ENCODE peak calls at places on chromosome 16, in five cellular contexts. One of them, this sample, is unnamed.

GRCh38 chr16:81394966-81395655 is 49.5 kb upstream of the CMIP start:
- DNase-seq in IMR-90: no peak
- DNase-seq in neuronal stem cell: no peak
- DNase-seq in trophoblast cell: peak
- DNase-seq in mesendoderm: no peak
- DNase-seq in this sample: no peak

GRCh38 chr16:59826767-59827166 is 1092.7 kb upstream of the GOT2 start:
- DNase-seq in IMR-90: no peak
- DNase-seq in neuronal stem cell: no peak
- DNase-seq in trophoblast cell: no peak
- DNase-seq in mesendoderm: no peak
- DNase-seq in this sample: no peak

GRCh38 chr16:12651765-12652531 is 151.7 kb downstream of the CPPED1 start:
- DNase-seq in IMR-90: no peak
- DNase-seq in neuronal stem cell: peak
- DNase-seq in trophoblast cell: no peak
- DNase-seq in mesendoderm: no peak
- DNase-seq in this sample: no peak

GRCh38 chr16:8887952-8888560 is 5.9 kb downstream of the LITAFD start:
- DNase-seq in IMR-90: peak
- DNase-seq in neuronal stem cell: no peak
- DNase-seq in trophoblast cell: no peak
- DNase-seq in mesendoderm: no peak
- DNase-seq in this sample: peak

GRCh38 chr16:27291722-27292240 is 22.0 kb upstream of the IL4R start:
- DNase-seq in IMR-90: no peak
- DNase-seq in neuronal stem cell: no peak
- DNase-seq in trophoblast cell: no peak
- DNase-seq in mesendoderm: no peak
- DNase-seq in this sample: no peak

GRCh38 chr16:49470550-49470949 is 96.9 kb downstream of the C16orf78 start:
- DNase-seq in IMR-90: no peak
- DNase-seq in neuronal stem cell: no peak
- DNase-seq in trophoblast cell: no peak
- DNase-seq in mesendoderm: no peak
- DNase-seq in this sample: no peak

GRCh38 chr16:89658221-89658879 is 714 bp downstream of the SPATA33 start:
- DNase-seq in IMR-90: no peak
- DNase-seq in neuronal stem cell: no peak
- DNase-seq in trophoblast cell: peak
- DNase-seq in mesendoderm: peak
- DNase-seq in this sample: peak

GRCh38 chr16:28846933-28847273 is 755 bp upstream of the TUFM start:
- DNase-seq in IMR-90: peak
- DNase-seq in neuronal stem cell: no peak
- DNase-seq in trophoblast cell: no peak
- DNase-seq in mesendoderm: no peak
- DNase-seq in this sample: no peak

GRCh38 chr16:1472974-1473373 is 1.9 kb downstream of the CLCN7 start:
- DNase-seq in IMR-90: no peak
- DNase-seq in neuronal stem cell: no peak
- DNase-seq in trophoblast cell: no peak
- DNase-seq in mesendoderm: no peak
- DNase-seq in this sample: no peak

GRCh38 chr16:23635958-23636357 is 5.2 kb downstream of the PALB2 start:
- DNase-seq in IMR-90: no peak
- DNase-seq in neuronal stem cell: no peak
- DNase-seq in trophoblast cell: no peak
- DNase-seq in mesendoderm: peak
- DNase-seq in this sample: peak

GRCh38 chr16:25005445-25006306 is 9.5 kb downstream of the ARHGAP17 start:
- DNase-seq in IMR-90: no peak
- DNase-seq in neuronal stem cell: no peak
- DNase-seq in trophoblast cell: peak
- DNase-seq in mesendoderm: no peak
- DNase-seq in this sample: no peak

GRCh38 chr16:68728558-68728957 is 8.5 kb upstream of the CDH1 start:
- DNase-seq in IMR-90: no peak
- DNase-seq in neuronal stem cell: no peak
- DNase-seq in trophoblast cell: peak
- DNase-seq in mesendoderm: no peak
- DNase-seq in this sample: no peak

GRCh38 chr16:50671644-50672260 is 9.4 kb downstream of the SNX20 start:
- DNase-seq in IMR-90: peak
- DNase-seq in neuronal stem cell: no peak
- DNase-seq in trophoblast cell: peak
- DNase-seq in mesendoderm: peak
- DNase-seq in this sample: peak

GRCh38 chr16:83744521-83744981 is 63.2 kb upstream of the HSBP1 start:
- DNase-seq in IMR-90: peak
- DNase-seq in neuronal stem cell: peak
- DNase-seq in trophoblast cell: peak
- DNase-seq in mesendoderm: peak
- DNase-seq in this sample: peak

GRCh38 chr16:10881479-10882030 is 4.6 kb downstream of the CIITA start:
- DNase-seq in IMR-90: no peak
- DNase-seq in neuronal stem cell: no peak
- DNase-seq in trophoblast cell: no peak
- DNase-seq in mesendoderm: no peak
- DNase-seq in this sample: no peak

GRCh38 chr16:31876955-31877828 is 3.6 kb downstream of the ZNF267 start:
- DNase-seq in IMR-90: peak
- DNase-seq in neuronal stem cell: no peak
- DNase-seq in trophoblast cell: peak
- DNase-seq in mesendoderm: no peak
- DNase-seq in this sample: peak

GRCh38 chr16:50284131-50284911 is 18.0 kb downstream of the ADCY7 start:
- DNase-seq in IMR-90: no peak
- DNase-seq in neuronal stem cell: no peak
- DNase-seq in trophoblast cell: no peak
- DNase-seq in mesendoderm: no peak
- DNase-seq in this sample: no peak

GRCh38 chr16:30369091-30369937 is 980 bp downstream of the TBC1D10B start:
- DNase-seq in IMR-90: no peak
- DNase-seq in neuronal stem cell: no peak
- DNase-seq in trophoblast cell: peak
- DNase-seq in mesendoderm: no peak
- DNase-seq in this sample: peak

GRCh38 chr16:14354561-14355351 is 275.3 kb downstream of the PARN start:
- DNase-seq in IMR-90: peak
- DNase-seq in neuronal stem cell: no peak
- DNase-seq in trophoblast cell: peak
- DNase-seq in mesendoderm: no peak
- DNase-seq in this sample: peak

GRCh38 chr16:17224859-17225258 is 245.9 kb downstream of the XYLT1 start:
- DNase-seq in IMR-90: peak
- DNase-seq in neuronal stem cell: no peak
- DNase-seq in trophoblast cell: no peak
- DNase-seq in mesendoderm: no peak
- DNase-seq in this sample: no peak

GRCh38 chr16:278863-279366 is 1.5 kb upstream of the ARHGDIG start:
- DNase-seq in IMR-90: peak
- DNase-seq in neuronal stem cell: no peak
- DNase-seq in trophoblast cell: no peak
- DNase-seq in mesendoderm: peak
- DNase-seq in this sample: peak

GRCh38 chr16:4886151-4886550 is 38.9 kb downstream of the UBN1 start:
- DNase-seq in IMR-90: no peak
- DNase-seq in neuronal stem cell: no peak
- DNase-seq in trophoblast cell: peak
- DNase-seq in mesendoderm: no peak
- DNase-seq in this sample: no peak

GRCh38 chr16:89453662-89454321 is 36.6 kb downstream of the ANKRD11 start:
- DNase-seq in IMR-90: no peak
- DNase-seq in neuronal stem cell: no peak
- DNase-seq in trophoblast cell: peak
- DNase-seq in mesendoderm: peak
- DNase-seq in this sample: no peak

GRCh38 chr16:30184430-30185140 is 1.2 kb downstream of the CORO1A start:
- DNase-seq in IMR-90: no peak
- DNase-seq in neuronal stem cell: no peak
- DNase-seq in trophoblast cell: peak
- DNase-seq in mesendoderm: no peak
- DNase-seq in this sample: no peak

GRCh38 chr16:81473066-81473488 is 28.5 kb downstream of the CMIP start:
- DNase-seq in IMR-90: no peak
- DNase-seq in neuronal stem cell: no peak
- DNase-seq in trophoblast cell: no peak
- DNase-seq in mesendoderm: no peak
- DNase-seq in this sample: no peak

GRCh38 chr16:8402981-8403853 is 187.1 kb downstream of the TMEM114 start:
- DNase-seq in IMR-90: no peak
- DNase-seq in neuronal stem cell: no peak
- DNase-seq in trophoblast cell: no peak
- DNase-seq in mesendoderm: no peak
- DNase-seq in this sample: no peak

GRCh38 chr16:49519008-49519656 is 145.5 kb downstream of the C16orf78 start:
- DNase-seq in IMR-90: no peak
- DNase-seq in neuronal stem cell: no peak
- DNase-seq in trophoblast cell: no peak
- DNase-seq in mesendoderm: no peak
- DNase-seq in this sample: no peak

GRCh38 chr16:19649980-19650379 is 68.0 kb downstream of the KNOP1 start:
- DNase-seq in IMR-90: no peak
- DNase-seq in neuronal stem cell: no peak
- DNase-seq in trophoblast cell: no peak
- DNase-seq in mesendoderm: no peak
- DNase-seq in this sample: no peak

GRCh38 chr16:1991135-1991551 is 1.4 kb downstream of the SYNGR3 start:
- DNase-seq in IMR-90: no peak
- DNase-seq in neuronal stem cell: no peak
- DNase-seq in trophoblast cell: no peak
- DNase-seq in mesendoderm: no peak
- DNase-seq in this sample: no peak

GRCh38 chr16:71883849-71884638 is at the start of gene ZNF821:
- DNase-seq in IMR-90: peak
- DNase-seq in neuronal stem cell: peak
- DNase-seq in trophoblast cell: peak
- DNase-seq in mesendoderm: peak
- DNase-seq in this sample: peak

DNA sequence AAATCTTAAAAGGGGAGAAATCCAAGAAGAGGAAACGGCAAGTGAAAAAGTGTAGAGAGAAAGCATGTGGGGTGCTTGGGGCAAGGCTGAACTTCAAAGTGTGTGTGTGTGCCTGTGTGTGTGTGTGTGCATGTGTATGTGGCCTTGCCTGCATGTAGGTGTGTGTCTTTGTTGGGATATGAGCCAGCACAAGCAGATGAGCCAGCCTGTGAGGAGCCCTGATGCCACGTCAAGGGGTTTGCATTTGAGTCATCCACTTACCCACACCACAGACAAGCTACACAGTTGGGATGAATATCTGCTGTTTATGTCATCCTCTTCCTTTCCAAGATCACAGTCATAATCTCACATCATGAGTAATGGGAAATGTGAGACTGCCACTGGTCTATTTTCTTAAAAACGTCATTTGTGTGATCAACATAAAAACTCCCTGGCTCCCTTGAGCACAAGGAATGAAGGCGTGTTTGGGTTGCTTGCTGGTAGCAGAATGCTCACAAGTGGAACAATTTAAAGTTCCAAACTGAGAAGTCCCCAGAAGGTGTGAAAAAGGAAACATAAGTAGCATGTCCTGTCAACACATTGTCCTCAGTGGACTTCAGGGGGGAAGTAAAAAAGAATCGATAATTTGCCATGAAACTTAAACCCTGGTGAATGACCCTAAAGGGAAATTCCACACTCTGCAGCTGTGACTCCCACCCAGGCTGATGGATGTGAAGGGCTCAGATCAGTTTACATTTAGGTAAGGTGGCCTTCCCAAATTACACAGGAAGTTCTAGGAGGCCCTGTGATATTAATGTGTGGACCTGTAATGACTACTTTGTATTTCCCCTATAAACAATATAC is 14.7 kb downstream of the KCTD19 start:
- DNase-seq in IMR-90: peak
- DNase-seq in neuronal stem cell: no peak
- DNase-seq in trophoblast cell: peak
- DNase-seq in mesendoderm: no peak
- DNase-seq in this sample: peak
- H3K23ac ChIP-seq in IMR-90: peak
- H3K23ac ChIP-seq in neuronal stem cell: no peak
- H3K23ac ChIP-seq in trophoblast cell: no peak
- H3K23ac ChIP-seq in mesendoderm: no peak
- H3K23ac ChIP-seq in this sample: no peak

GRCh38 chr16:56423584-56424403 is 1.6 kb downstream of the AMFR start:
- DNase-seq in IMR-90: no peak
- DNase-seq in neuronal stem cell: no peak
- DNase-seq in trophoblast cell: peak
- DNase-seq in mesendoderm: peak
- DNase-seq in this sample: peak
- H3K23ac ChIP-seq in IMR-90: peak
- H3K23ac ChIP-seq in neuronal stem cell: no peak
- H3K23ac ChIP-seq in trophoblast cell: no peak
- H3K23ac ChIP-seq in mesendoderm: no peak
- H3K23ac ChIP-seq in this sample: no peak

GRCh38 chr16:85291302-85292148 is 179.3 kb upstream of the CIBAR2 start:
- DNase-seq in IMR-90: no peak
- DNase-seq in neuronal stem cell: peak
- DNase-seq in trophoblast cell: no peak
- DNase-seq in mesendoderm: no peak
- DNase-seq in this sample: peak

GRCh38 chr16:85290626-85291301 is 178.5 kb upstream of the CIBAR2 start:
- DNase-seq in IMR-90: no peak
- DNase-seq in neuronal stem cell: no peak
- DNase-seq in trophoblast cell: no peak
- DNase-seq in mesendoderm: no peak
- DNase-seq in this sample: no peak

GRCh38 chr16:85294810-85295508 is 182.7 kb upstream of the CIBAR2 start:
- DNase-seq in IMR-90: no peak
- DNase-seq in neuronal stem cell: no peak
- DNase-seq in trophoblast cell: peak
- DNase-seq in mesendoderm: no peak
- DNase-seq in this sample: no peak

GRCh38 chr16:85296859-85297698 is 184.8 kb upstream of the CIBAR2 start:
- DNase-seq in IMR-90: no peak
- DNase-seq in neuronal stem cell: no peak
- DNase-seq in trophoblast cell: peak
- DNase-seq in mesendoderm: peak
- DNase-seq in this sample: peak

GRCh38 chr16:85293899-85294642 is 181.8 kb upstream of the CIBAR2 start:
- DNase-seq in IMR-90: no peak
- DNase-seq in neuronal stem cell: no peak
- DNase-seq in trophoblast cell: no peak
- DNase-seq in mesendoderm: no peak
- DNase-seq in this sample: no peak
- H3K23ac ChIP-seq in IMR-90: no peak
- H3K23ac ChIP-seq in neuronal stem cell: no peak
- H3K23ac ChIP-seq in trophoblast cell: no peak
- H3K23ac ChIP-seq in mesendoderm: no peak
- H3K23ac ChIP-seq in this sample: no peak

DNA sequence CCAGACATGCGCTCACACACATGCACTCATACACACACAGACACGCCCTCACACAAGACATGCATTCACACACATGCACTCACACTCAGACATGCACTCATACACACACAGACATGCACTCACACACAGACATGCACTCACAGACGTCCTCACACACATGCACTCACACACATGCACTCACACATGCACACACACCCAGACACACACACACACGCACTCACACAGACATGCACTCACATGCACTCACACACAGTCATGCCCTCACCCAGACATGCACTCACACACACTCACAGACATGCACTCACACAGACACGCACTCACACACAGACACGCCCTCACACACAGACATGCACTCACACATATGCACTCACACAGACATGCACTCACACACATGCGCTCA is 2.1 kb upstream of the ZNF469 start:
- DNase-seq in IMR-90: no peak
- DNase-seq in neuronal stem cell: no peak
- DNase-seq in trophoblast cell: no peak
- DNase-seq in mesendoderm: no peak
- DNase-seq in this sample: no peak
- H3K23ac ChIP-seq in IMR-90: peak
- H3K23ac ChIP-seq in neuronal stem cell: peak
- H3K23ac ChIP-seq in trophoblast cell: peak
- H3K23ac ChIP-seq in mesendoderm: peak
- H3K23ac ChIP-seq in this sample: no peak